ENCODE peak calls at places on chromosomes 1 and 21, in five cellular contexts. N, Q, X, P and F are unnamed samples.

GRCh38 chr1:203034422-203035110 is 8.3 kb downstream of the PPFIA4 start:
- DNase-seq in P (no peak), Q (no peak), N (no peak), X (no peak), F (no peak)

GRCh38 chr1:116431870-116432500 is 58.9 kb downstream of the ATP1A1 start:
- DNase-seq in X (no peak), P (no peak), Q (no peak), N (no peak), F (no peak)

GRCh38 chr1:211895126-211895759 is 64.7 kb upstream of the LPGAT1 start:
- DNase-seq in X (no peak), P (no peak), N (no peak), Q (no peak), F (no peak)

GRCh38 chr1:79859212-79859948 is 852.9 kb upstream of the ADGRL4 start:
- DNase-seq in Q (peak), N (peak), P (no peak), X (no peak), F (peak)

GRCh38 chr1:97875996-97876395 is 44.8 kb downstream of the DPYD start:
- DNase-seq in N (peak), Q (no peak), X (no peak), P (no peak), F (peak)

GRCh38 chr1:9891207-9891606 is 18.9 kb downstream of the CTNNBIP1 start:
- DNase-seq in Q (no peak), X (no peak), N (no peak), P (no peak), F (peak)

GRCh38 chr1:53608676-53609075 is 130.3 kb downstream of the GLIS1 start:
- DNase-seq in N (no peak), P (no peak), X (no peak), Q (no peak), F (no peak)

GRCh38 chr1:50214764-50215163 is 106.0 kb downstream of the ELAVL4 start:
- DNase-seq in X (no peak), Q (no peak), P (no peak), N (no peak), F (no peak)

GRCh38 chr1:60133848-60134247 is 60.3 kb upstream of the C1orf87 start:
- DNase-seq in Q (peak), P (no peak), X (no peak), N (peak), F (peak)

GRCh38 chr21:45286671-45287437 is 841 bp downstream of the POFUT2 start:
- DNase-seq in Q (no peak), N (no peak), X (peak), P (peak), F (no peak)

GRCh38 chr1:63718464-63719075 is 55.2 kb upstream of the ROR1 start:
- DNase-seq in X (no peak), N (no peak), P (no peak), Q (no peak), F (no peak)

GRCh38 chr1:183039985-183040447 is 16.8 kb downstream of the LAMC1 start:
- DNase-seq in X (no peak), N (peak), Q (peak), P (no peak), F (peak)

GRCh38 chr1:209156991-209157390 is 426.5 kb upstream of the CAMK1G start:
- DNase-seq in N (no peak), X (no peak), Q (no peak), P (no peak), F (no peak)

GRCh38 chr21:41054206-41054605 is 113.8 kb upstream of the BACE2 start:
- DNase-seq in Q (no peak), N (no peak), P (no peak), X (no peak), F (no peak)

GRCh38 chr1:228375578-228376261 is 30.9 kb downstream of the TRIM11 start:
- DNase-seq in X (peak), N (no peak), P (peak), Q (no peak), F (no peak)

GRCh38 chr1:230077011-230077410 is 10.0 kb downstream of the GALNT2 start:
- DNase-seq in P (no peak), Q (no peak), N (no peak), X (no peak), F (no peak)

GRCh38 chr1:41670558-41670957 is 186.1 kb upstream of the EDN2 start:
- DNase-seq in Q (peak), N (peak), P (no peak), X (no peak), F (peak)

GRCh38 chr1:187516874-187517273 is 688.1 kb downstream of the PLA2G4A start:
- DNase-seq in X (no peak), P (no peak), Q (no peak), N (no peak), F (no peak)

GRCh38 chr1:167795810-167796740 is 74.3 kb downstream of the MPZL1 start:
- DNase-seq in N (peak), X (no peak), Q (no peak), P (no peak), F (peak)

GRCh38 chr1:42146916-42147320 is 6.3 kb upstream of the GUCA2B start:
- DNase-seq in P (peak), X (peak), N (peak), Q (no peak), F (peak)

GRCh38 chr1:85359874-85360708 is 83.7 kb upstream of the BCL10 start:
- DNase-seq in P (no peak), X (no peak), Q (no peak), N (peak), F (no peak)

GRCh38 chr1:200172311-200172710 is 144.8 kb downstream of the NR5A2 start:
- DNase-seq in X (no peak), P (no peak), N (no peak), Q (peak), F (no peak)

GRCh38 chr1:205429742-205430464 is 8.0 kb upstream of the LEMD1 start:
- DNase-seq in Q (no peak), N (no peak), X (no peak), P (no peak), F (no peak)

GRCh38 chr1:63523738-63524137 is 413 bp downstream of the EFCAB7 start:
- DNase-seq in P (no peak), X (no peak), Q (no peak), N (no peak), F (peak)

GRCh38 chr1:156432109-156433018 is 63.4 kb downstream of the RHBG start:
- DNase-seq in X (no peak), P (no peak), Q (no peak), N (no peak), F (no peak)

GRCh38 chr1:194024659-194025058 is 838.2 kb upstream of the B3GALT2 start:
- DNase-seq in P (no peak), Q (no peak), N (peak), X (no peak), F (peak)

GRCh38 chr21:46096997-46097825 is 701 bp upstream of the COL6A2 start:
- DNase-seq in N (no peak), P (no peak), Q (no peak), X (peak), F (no peak)

GRCh38 chr1:63906053-63906704 is 132.4 kb downstream of the ROR1 start:
- DNase-seq in X (no peak), P (no peak), N (no peak), Q (no peak), F (no peak)

GRCh38 chr1:182170941-182171461 is 109.5 kb upstream of the ZNF648 start:
- DNase-seq in P (peak), Q (no peak), N (no peak), X (no peak), F (no peak)

GRCh38 chr1:177784394-177784793 is 185.5 kb downstream of the SEC16B start:
- DNase-seq in N (no peak), Q (no peak), P (no peak), X (no peak), F (no peak)

GRCh38 chr1:55276671-55277376 is 61.7 kb upstream of the USP24 start:
- DNase-seq in Q (no peak), X (no peak), N (no peak), P (no peak), F (no peak)

GRCh38 chr1:84506729-84507453 is 510 bp upstream of the GNG5 start:
- DNase-seq in P (no peak), N (no peak), X (no peak), Q (no peak), F (no peak)

DNA sequence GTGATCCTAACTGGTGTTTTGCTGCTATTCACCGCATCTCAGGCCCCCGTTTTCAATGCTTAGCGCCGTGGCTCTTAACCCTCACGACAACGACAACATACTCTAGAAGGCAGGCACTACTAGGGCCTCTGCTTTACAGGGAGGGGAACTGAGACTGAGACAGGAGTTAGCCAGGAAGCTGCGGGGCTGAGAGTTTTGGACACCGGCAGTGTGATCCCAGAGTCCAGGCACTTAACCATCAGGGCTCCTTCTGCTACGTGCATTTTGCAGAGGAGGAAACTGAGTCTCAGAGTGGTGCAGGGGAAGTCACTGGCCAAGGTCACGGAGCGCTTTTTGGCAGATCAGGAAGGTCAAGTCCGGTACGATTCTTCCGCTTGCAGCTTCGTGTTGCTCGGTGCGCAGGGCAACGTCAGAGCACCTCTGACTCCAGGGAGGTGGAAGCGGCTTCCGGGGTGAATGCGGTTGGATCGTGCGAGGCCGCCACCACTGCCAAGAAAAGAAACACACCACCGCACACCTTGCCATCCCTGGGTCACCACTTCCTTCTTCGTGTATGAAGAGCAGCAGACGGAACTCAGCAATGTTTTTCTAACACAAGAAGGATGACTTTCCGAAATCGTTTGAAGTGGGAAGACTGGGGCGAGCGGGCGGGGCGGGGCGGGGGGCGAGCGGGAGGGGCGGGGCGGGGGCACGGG is 300.2 kb downstream of the RRAGC start:
- DNase-seq in Q (no peak), X (no peak), N (peak), P (peak), F (no peak)
- H3K4me3 ChIP-seq in Q (no peak), X (no peak), N (no peak), P (peak), F (no peak)

GRCh38 chr1:75614455-75615379 is 3.8 kb upstream of the SLC44A5 start:
- DNase-seq in N (peak), X (peak), Q (no peak), P (peak), F (peak)
- TF ChIP-seq CTCF in N (peak), X (peak), Q (peak), P (peak), F (peak)

GRCh38 chr21:42188663-42189062 is 30.3 kb upstream of the ABCG1 start:
- DNase-seq in P (no peak), X (no peak), Q (no peak), N (no peak), F (no peak)

GRCh38 chr21:42189860-42190491 is 29.0 kb upstream of the ABCG1 start:
- DNase-seq in Q (no peak), P (no peak), X (no peak), N (no peak), F (no peak)

GRCh38 chr21:42190492-42190875 is 28.5 kb upstream of the ABCG1 start:
- DNase-seq in P (no peak), N (no peak), Q (no peak), X (no peak), F (no peak)

GRCh38 chr21:42186591-42186990 is 32.3 kb upstream of the ABCG1 start:
- DNase-seq in N (no peak), Q (no peak), P (no peak), X (no peak), F (no peak)

DNA sequence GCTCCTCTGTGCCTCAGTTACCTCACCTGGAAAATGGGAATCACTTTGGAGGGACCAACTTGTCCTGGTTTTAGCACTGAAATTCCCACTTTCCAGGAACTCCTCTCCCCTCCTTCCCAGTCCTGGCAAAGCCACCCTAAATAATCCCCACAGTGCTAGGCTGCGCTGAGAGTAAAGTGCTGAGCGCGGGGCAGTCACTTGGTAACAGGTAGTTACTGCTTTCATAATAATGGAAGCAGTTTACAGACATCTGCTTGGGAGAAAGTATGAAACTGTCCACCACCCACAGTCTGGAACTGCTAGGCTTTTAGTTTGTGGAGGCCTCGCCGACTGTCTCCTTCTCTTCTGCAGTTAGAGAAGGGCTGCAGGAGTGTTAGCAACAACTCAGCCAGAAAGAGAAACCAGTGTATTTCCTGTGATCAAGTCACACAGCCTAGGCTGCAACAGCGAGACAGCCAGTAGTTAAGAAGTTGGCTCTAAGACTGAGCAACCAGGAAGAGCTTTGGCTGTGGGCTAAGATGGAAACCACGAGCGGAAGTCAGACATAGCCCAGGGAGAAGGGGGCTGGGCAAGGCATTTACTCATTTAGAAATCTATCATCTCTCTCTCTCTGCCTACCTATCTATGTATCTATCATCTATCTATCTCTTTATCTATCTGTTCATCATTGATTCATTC is 30.8 kb upstream of the ABCG1 start:
- DNase-seq in Q (no peak), X (no peak), N (peak), P (peak), F (no peak)
- H3K4me3 ChIP-seq in Q (no peak), X (no peak), N (no peak), P (no peak), F (no peak)

DNA sequence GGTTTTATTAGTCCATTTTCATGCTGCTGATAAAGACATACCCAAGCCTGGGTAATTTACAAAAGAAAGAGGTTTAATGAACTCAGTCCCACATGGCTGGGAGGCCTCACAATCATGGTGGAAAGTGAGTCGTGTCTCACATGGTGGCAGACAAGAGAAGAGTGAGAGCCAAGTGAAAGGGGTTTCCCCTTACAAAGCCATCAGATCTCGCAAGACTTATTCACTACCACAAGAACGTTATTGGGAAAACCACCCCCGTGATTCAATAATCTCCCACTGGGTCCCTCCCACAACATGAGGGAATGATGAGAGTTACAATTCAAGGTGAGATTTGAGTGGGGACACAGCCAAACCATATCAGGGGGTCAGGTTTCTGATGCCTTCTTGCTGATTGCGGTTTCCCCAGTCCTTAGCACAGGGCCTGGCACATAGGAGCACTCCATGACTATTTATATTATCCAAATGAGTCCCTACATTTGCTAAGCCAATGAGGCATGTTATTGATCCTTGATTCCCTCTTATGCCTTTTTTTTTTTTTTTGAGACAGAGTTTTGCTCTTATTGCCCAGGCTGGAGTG is 35.3 kb upstream of the PAXBP1 start:
- DNase-seq in N (peak), Q (no peak), P (no peak), X (no peak), F (peak)
- TF ChIP-seq CTCF in N (no peak), Q (no peak), P (no peak), X (no peak), F (no peak)

DNA sequence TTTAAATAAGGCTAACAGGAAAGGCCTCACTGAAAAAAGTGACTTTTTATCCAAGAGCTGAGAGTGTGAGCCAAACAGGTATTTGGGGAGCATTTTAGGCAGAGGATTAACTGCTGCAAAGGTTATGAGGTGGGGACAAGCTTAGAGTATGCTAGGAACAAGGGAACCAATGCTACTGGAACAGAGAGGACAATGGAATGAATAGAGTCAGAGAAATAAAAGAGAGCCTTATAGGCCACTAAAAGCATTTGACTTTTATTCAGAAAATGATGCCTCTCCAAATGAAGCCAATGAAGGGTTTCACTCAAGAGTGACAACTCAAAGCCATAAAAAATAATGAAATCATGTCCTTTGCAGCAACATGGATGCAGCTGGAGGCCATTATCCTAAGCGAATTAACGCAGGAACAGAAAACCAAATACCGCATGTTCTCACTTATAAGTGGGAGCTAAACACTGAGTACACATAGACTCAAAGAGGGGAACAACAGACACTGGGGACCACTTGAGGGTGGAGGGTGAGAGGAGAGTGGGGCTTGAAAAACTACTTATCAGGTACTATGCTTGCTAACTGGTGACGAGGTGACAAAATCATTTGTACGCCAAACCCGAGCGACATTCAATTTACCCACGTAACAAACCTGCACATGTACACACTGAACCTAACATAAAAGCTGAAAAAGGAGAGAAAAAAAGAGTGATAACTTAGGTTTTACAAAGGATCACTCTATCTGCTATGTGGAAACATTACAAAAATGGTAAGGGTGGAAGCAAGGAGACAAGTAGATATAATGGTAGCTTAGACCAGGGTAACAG is 11.1 kb downstream of the PTP4A2 start:
- DNase-seq in X (no peak), Q (no peak), N (no peak), P (no peak), F (no peak)
- H3K4me3 ChIP-seq in X (no peak), Q (no peak), N (no peak), P (peak), F (no peak)

DNA sequence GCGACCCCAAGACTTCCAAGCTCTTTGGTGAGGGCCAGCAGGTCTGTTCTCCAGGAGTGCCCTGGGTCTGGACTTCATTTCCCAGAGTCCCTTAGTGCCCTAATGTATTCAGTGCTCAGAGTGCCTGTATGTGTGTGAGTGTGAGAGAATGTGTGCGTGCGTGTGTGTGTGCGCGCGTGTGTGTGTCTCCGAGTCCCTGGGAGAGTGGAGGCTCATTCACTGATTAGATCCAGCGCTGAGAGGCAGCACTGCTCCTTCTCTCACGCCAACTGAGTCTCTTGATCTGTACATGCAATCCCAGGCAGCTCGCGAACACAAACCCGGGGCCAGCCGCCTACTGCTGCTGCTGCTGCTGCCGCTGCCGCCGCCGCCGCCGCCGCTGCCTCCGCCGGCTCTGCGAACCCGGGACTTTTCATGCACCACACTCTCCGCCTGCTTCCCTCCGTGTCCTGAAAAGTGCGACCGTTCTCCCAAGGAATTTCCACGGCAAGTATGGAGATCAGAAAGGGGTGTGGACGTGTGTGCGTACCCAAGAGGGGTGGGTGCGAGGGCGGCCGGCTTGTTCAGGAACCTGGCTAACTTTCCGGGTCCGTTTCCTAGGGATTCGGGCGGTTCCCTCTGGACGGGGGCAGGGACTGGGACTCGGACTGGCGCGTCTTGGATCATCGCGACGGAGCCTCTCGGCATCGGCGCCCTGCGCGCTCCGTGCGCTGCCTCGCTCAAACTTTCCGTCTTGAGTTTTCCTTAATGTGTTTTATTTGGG is at the start of gene RNF220:
- DNase-seq in N (peak), P (peak), X (peak), Q (peak), F (peak)
- TF ChIP-seq CTCF in N (no peak), P (no peak), X (no peak), Q (no peak), F (no peak)